ENCODE peak calls at places on chromosomes 2 and 18, in seven cellular contexts. G, V, W, E, M, H and T are unnamed samples. For H3K4me1, the result is how much of the 10 kb centered on the place peaks cover.

GRCh38 chr2:96342085-96342484 is 6.5 kb downstream of the NCAPH start:
- DNase-seq in G (no peak), V (no peak), W (no peak), E (no peak), M (no peak), H (peak), T (no peak)

GRCh38 chr2:237922641-237923361 is 44.0 kb upstream of the UBE2F start:
- DNase-seq in G (peak), V (no peak), W (no peak), E (no peak), M (no peak), H (no peak), T (no peak)

GRCh38 chr2:3434005-3434404 is 54.5 kb downstream of the TRAPPC12 start:
- DNase-seq in G (no peak), V (no peak), W (no peak), E (no peak), M (no peak), H (no peak), T (no peak)

GRCh38 chr18:76973512-76974302 is 151.3 kb downstream of the ZNF236 start:
- DNase-seq in G (peak), V (no peak), W (no peak), E (no peak), M (no peak), H (no peak), T (no peak)

GRCh38 chr2:64727013-64727767 is 73.5 kb upstream of the SERTAD2 start:
- DNase-seq in G (no peak), V (no peak), W (no peak), E (no peak), M (no peak), H (no peak), T (no peak)

GRCh38 chr2:31033032-31033431 is 105.2 kb downstream of the GALNT14 start:
- DNase-seq in G (no peak), V (no peak), W (peak), E (no peak), M (no peak), H (no peak), T (no peak)

GRCh38 chr2:30301551-30301950 is 70.2 kb downstream of the LBH start:
- DNase-seq in G (no peak), V (no peak), W (peak), E (no peak), M (no peak), H (no peak), T (no peak)

GRCh38 chr2:230130668-230131364 is 62.1 kb upstream of the SLC16A14 start:
- DNase-seq in G (peak), V (no peak), W (no peak), E (peak), M (peak), H (peak), T (peak)

GRCh38 chr2:6368271-6368670 is 497.4 kb downstream of the CMPK2 start:
- DNase-seq in G (no peak), V (no peak), W (no peak), E (no peak), M (no peak), H (no peak), T (no peak)

GRCh38 chr18:55275042-55275897 is 312.7 kb downstream of the TCF4 start:
- DNase-seq in G (peak), V (no peak), W (no peak), E (no peak), M (no peak), H (peak), T (no peak)

GRCh38 chr18:24414349-24415003 is 12.0 kb upstream of the IMPACT start:
- DNase-seq in G (no peak), V (no peak), W (no peak), E (no peak), M (no peak), H (peak), T (no peak)

GRCh38 chr2:102592601-102593000 is 26.8 kb upstream of the SLC9A2 start:
- DNase-seq in G (no peak), V (peak), W (peak), E (no peak), M (no peak), H (peak), T (no peak)

GRCh38 chr2:162885281-162886070 is 46.9 kb upstream of the KCNH7 start:
- DNase-seq in G (no peak), V (no peak), W (no peak), E (no peak), M (no peak), H (no peak), T (no peak)

GRCh38 chr2:197486175-197486574 is 13.5 kb downstream of the HSPD1 start:
- DNase-seq in G (no peak), V (no peak), W (no peak), E (no peak), M (no peak), H (no peak), T (no peak)

GRCh38 chr2:128315829-128316776 is 2.6 kb downstream of the HS6ST1 start:
- DNase-seq in G (no peak), V (peak), W (no peak), E (peak), M (no peak), H (peak), T (no peak)

GRCh38 chr18:64513401-64513800 is 364.5 kb upstream of the LINC00305 start:
- DNase-seq in G (no peak), V (no peak), W (no peak), E (no peak), M (no peak), H (no peak), T (no peak)

GRCh38 chr2:16240459-16240858 is 300.1 kb downstream of the MYCN start:
- DNase-seq in G (no peak), V (no peak), W (no peak), E (no peak), M (peak), H (no peak), T (no peak)

GRCh38 chr18:55018602-55019001 is 59.3 kb upstream of the CCDC68 start:
- DNase-seq in G (no peak), V (no peak), W (no peak), E (no peak), M (no peak), H (peak), T (no peak)

GRCh38 chr18:7177131-7177744 is 53.7 kb upstream of the LRRC30 start:
- DNase-seq in G (no peak), V (peak), W (peak), E (peak), M (peak), H (peak), T (peak)

GRCh38 chr2:192236136-192236535 is 41.4 kb upstream of the TMEFF2 start:
- DNase-seq in G (no peak), V (no peak), W (no peak), E (no peak), M (no peak), H (peak), T (no peak)

GRCh38 chr2:236735742-236736360 is 166.2 kb downstream of the ACKR3 start:
- DNase-seq in G (no peak), V (no peak), W (peak), E (no peak), M (no peak), H (no peak), T (no peak)

GRCh38 chr18:49135871-49136270 is 185.1 kb upstream of the SMAD7 start:
- DNase-seq in G (no peak), V (no peak), W (no peak), E (no peak), M (peak), H (peak), T (no peak)

GRCh38 chr2:42907835-42908234 is 115.5 kb upstream of the HAAO start:
- DNase-seq in G (no peak), V (no peak), W (no peak), E (no peak), M (no peak), H (no peak), T (no peak)

GRCh38 chr18:44579028-44579692 is 101.5 kb upstream of the SETBP1 start:
- DNase-seq in G (no peak), V (no peak), W (peak), E (no peak), M (peak), H (peak), T (no peak)

GRCh38 chr18:25862881-25863600 is 227.4 kb downstream of the SS18 start:
- DNase-seq in G (no peak), V (no peak), W (no peak), E (no peak), M (no peak), H (no peak), T (no peak)
- H3K4me1 ChIP-seq in G (under half), V (under half), W (under half), E (under half), M (under half), H (under half), T (under half)

DNA sequence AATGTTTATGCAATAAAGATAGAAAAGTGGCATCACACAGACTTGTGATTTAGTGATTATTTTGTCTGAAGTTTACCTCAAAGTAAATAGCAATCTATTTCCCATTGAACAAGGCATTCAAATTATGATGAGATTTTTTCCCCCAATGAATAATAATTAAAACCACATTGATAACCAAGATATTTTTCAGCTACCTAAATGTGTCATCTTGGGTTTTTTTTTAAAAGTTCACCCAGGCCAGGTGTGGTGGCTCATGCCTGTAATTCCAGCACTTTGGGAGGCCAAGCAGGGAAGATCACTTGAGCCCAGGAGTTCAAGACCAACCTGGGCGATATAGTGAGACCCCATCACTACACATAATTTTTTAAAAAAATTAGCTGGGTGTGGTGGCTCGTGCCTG is 27.0 kb downstream of the MYOM1 start:
- DNase-seq in G (no peak), V (no peak), W (no peak), E (no peak), M (no peak), H (no peak), T (no peak)
- H3K4me1 ChIP-seq in G (under half), V (under half), W (under half), E (half or more), M (under half), H (under half), T (under half)

DNA sequence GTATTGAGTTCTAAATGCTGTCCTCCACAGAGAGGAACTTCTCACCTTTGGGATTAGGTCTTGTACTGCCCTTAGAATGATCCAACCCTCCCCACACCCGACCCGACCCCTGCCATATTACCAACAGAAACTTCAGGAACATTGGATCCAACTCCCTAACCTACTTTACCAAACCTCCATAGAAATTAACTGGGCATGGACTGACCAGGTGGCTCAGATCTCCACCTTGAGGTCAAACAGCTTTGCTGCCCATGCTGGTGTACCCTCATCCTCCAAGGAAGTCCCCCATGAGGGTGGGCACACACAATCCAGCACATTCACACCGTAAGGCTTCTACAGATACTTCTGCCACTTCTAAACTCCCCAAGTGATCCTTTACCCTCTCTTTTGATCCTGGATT is 21.5 kb downstream of the NFE2L2 start:
- DNase-seq in G (no peak), V (no peak), W (no peak), E (no peak), M (no peak), H (no peak), T (no peak)
- H3K4me1 ChIP-seq in G (half or more), V (under half), W (under half), E (half or more), M (under half), H (under half), T (half or more)

GRCh38 chr18:72208920-72209676 is 335.0 kb downstream of the CBLN2 start:
- DNase-seq in G (no peak), V (no peak), W (no peak), E (no peak), M (no peak), H (no peak), T (no peak)
- H3K4me1 ChIP-seq in G (under half), V (under half), W (under half), E (under half), M (under half), H (under half), T (under half)

GRCh38 chr2:109211324-109211723 is 82.3 kb downstream of the SH3RF3 start:
- DNase-seq in G (peak), V (no peak), W (no peak), E (no peak), M (no peak), H (no peak), T (no peak)
- H3K4me1 ChIP-seq in G (under half), V (under half), W (under half), E (under half), M (under half), H (under half), T (under half)

GRCh38 chr2:85585781-85586105 is 1.5 kb downstream of the VAMP5 start:
- DNase-seq in G (no peak), V (no peak), W (no peak), E (no peak), M (no peak), H (peak), T (no peak)

GRCh38 chr2:85584354-85584856 is at the start of gene VAMP5:
- DNase-seq in G (no peak), V (no peak), W (peak), E (no peak), M (peak), H (peak), T (peak)

GRCh38 chr2:85582467-85582866 is 1.8 kb upstream of the VAMP5 start:
- DNase-seq in G (no peak), V (no peak), W (no peak), E (no peak), M (no peak), H (no peak), T (no peak)

GRCh38 chr2:85584857-85585780 is 888 bp downstream of the VAMP5 start:
- DNase-seq in G (peak), V (peak), W (no peak), E (peak), M (no peak), H (peak), T (peak)

DNA sequence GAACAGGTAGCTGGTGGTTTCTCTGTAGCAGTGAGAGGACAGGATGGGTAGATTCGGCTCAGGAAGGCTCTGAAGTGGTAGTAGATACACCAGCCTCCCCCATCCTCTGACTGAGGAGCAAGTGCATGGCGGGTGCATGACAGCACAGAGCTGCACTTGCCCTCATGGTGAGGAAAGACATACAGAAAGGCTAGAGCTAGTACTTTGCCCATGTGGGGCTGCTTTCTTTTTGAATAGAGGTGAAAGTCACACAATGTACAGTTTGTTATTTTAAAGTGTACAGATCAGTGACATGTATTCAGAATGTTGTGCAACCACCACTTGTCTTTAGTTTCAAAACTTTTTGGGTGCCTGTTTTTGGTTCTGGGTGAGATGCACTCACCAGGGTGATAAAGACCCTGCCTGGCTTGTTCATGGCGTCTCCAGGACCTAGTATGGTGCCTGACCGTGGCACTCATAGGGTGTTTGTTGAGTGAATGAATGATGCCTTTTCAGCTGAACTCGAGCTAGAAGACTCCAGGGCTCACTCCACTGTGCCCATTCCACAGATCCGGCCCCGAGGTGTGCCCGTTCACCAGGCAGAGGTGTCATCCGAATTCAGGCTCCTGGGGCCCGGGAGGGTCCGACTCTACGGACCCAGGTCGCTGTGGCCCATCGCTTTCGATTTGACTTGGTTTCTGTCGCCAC is 421 bp upstream of the VAMP5 start:
- DNase-seq in G (no peak), V (no peak), W (no peak), E (no peak), M (no peak), H (no peak), T (no peak)
- H3K4me1 ChIP-seq in G (under half), V (under half), W (under half), E (half or more), M (under half), H (under half), T (under half)